ENCODE peak calls at places on chromosomes 16 and 17, in four cellular contexts. I is epithelial cell of esophagus, O is fibroblast of the aortic adventitia, Y is mesenchymal stem cell. K is an unnamed sample.

GRCh38 chr17:39671651-39672521 is 3.6 kb downstream of the PNMT start:
- DNase-seq in Y (peak), I (peak), O (peak), K (peak)

GRCh38 chr17:43768382-43768781 is 9.8 kb upstream of the SOST start:
- DNase-seq in I (no peak), O (no peak), Y (no peak), K (peak)

GRCh38 chr16:82183004-82183397 is 13.0 kb upstream of the MPHOSPH6 start:
- DNase-seq in Y (no peak), O (no peak), I (no peak), K (no peak)

GRCh38 chr16:76444823-76445222 is 167.6 kb downstream of the CNTNAP4 start:
- DNase-seq in Y (no peak), I (no peak), O (no peak), K (no peak)

GRCh38 chr17:38660097-38661026 is 14.4 kb downstream of the EPOP start:
- DNase-seq in I (no peak), O (no peak), Y (peak), K (no peak)

GRCh38 chr16:66923247-66923851 is 2.0 kb downstream of the RRAD start:
- DNase-seq in I (no peak), O (peak), Y (no peak), K (no peak)

GRCh38 chr16:30491229-30491628 is 18.7 kb downstream of the ITGAL start:
- DNase-seq in O (no peak), Y (peak), I (no peak), K (no peak)

GRCh38 chr16:80330803-80331202 is 210.0 kb upstream of the DYNLRB2 start:
- DNase-seq in O (no peak), I (no peak), Y (no peak), K (no peak)

GRCh38 chr16:11994187-11995119 is 17.9 kb downstream of the SNX29 start:
- DNase-seq in I (peak), O (no peak), Y (peak), K (no peak)

GRCh38 chr17:7857724-7858486 is at the start of gene CYB5D1:
- DNase-seq in I (peak), O (peak), Y (peak), K (peak)

GRCh38 chr17:43710101-43710500 is 48.4 kb upstream of the MEOX1 start:
- DNase-seq in I (peak), Y (no peak), O (no peak), K (no peak)

GRCh38 chr16:88725609-88726407 is 19.5 kb downstream of the CTU2 start:
- DNase-seq in Y (no peak), I (no peak), O (no peak), K (no peak)

GRCh38 chr17:76900723-76901122 is 32.5 kb downstream of the MGAT5B start:
- DNase-seq in O (no peak), I (no peak), Y (no peak), K (no peak)

GRCh38 chr17:37570527-37571093 is 38.6 kb downstream of the SYNRG start:
- DNase-seq in O (peak), Y (peak), I (peak), K (peak)

GRCh38 chr17:57939797-57940196 is 15.4 kb downstream of the CUEDC1 start:
- DNase-seq in Y (no peak), O (no peak), I (no peak), K (peak)

GRCh38 chr17:76166168-76166567 is 25.1 kb upstream of the FOXJ1 start:
- DNase-seq in Y (no peak), O (no peak), I (peak), K (no peak)

GRCh38 chr17:4972752-4973151 is 5.1 kb upstream of the SPAG7 start:
- DNase-seq in I (no peak), O (no peak), Y (no peak), K (no peak)

DNA sequence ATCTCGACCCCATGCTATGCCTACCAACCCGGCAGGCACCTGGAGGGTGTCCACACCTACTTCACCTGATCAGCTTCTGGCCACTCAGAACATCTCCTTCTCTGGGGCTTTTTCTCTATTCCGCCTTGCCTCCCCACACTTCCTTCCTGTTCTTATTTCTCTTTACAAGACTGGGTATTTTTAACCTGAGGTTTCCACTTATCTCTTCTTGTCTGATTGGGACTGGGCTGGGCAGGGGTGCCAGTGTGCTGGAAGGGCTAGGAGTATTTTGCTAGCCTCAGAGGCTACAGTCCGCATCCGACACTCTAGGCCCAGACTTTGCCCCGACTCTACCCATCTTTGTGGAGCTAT is 26.2 kb upstream of the ZNF652 start:
- DNase-seq in O (no peak), Y (no peak), I (no peak), K (peak)
- H3K4me3 ChIP-seq in O (no peak), Y (no peak), I (no peak), K (peak)

DNA sequence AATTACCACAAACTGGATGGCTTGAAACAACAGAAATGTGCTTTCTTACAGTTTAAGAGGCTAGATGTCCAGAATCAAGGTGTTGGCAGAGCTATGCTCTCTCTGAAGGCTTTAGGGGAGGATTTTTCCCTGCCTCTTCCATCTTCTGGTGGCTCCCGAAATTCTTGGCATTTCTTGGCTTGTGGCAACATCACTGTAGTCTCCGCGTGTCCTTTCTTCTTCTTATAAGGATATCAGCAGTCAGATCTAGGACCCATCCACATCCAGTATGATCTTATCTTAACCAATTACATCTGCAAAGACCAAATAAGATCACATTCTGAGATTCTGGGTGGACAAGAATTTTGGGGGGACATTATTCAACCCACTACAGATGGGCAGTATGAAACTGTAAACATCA is 119.2 kb upstream of the PMFBP1 start:
- DNase-seq in O (peak), Y (no peak), I (no peak), K (no peak)
- H3K4me3 ChIP-seq in O (no peak), Y (peak), I (no peak), K (no peak)

DNA sequence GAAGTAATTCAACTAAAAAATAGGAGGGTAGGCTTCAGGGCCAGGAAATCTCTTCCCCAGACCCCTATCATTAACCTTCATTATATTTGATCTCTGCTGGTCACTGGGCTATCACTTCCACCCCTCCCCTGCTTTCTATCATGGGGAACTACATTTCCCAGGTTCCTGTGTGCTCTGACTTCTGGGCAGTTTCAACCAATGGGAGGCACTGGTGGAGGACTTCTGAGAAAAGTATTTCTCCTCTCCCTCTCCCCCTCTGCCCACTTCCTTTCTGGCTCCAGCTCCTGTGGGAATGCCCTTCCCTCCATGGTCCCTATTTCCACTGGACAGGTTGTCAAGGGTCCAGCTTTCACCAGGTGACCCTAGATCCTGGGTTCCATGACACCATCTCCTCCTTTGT is 364.4 kb downstream of the C16orf95 start:
- DNase-seq in I (no peak), O (no peak), Y (peak), K (no peak)
- H3K4me3 ChIP-seq in I (no peak), O (no peak), Y (no peak), K (no peak)

GRCh38 chr16:1978476-1979120 is 2.7 kb downstream of the NOXO1 start:
- DNase-seq in O (no peak), Y (no peak), I (no peak), K (no peak)

GRCh38 chr16:1980026-1980769 is 1.1 kb downstream of the NOXO1 start:
- DNase-seq in I (peak), O (no peak), Y (no peak), K (no peak)

GRCh38 chr16:1977875-1978268 is 3.4 kb downstream of the NOXO1 start:
- DNase-seq in Y (no peak), O (no peak), I (no peak), K (no peak)

GRCh38 chr16:1980770-1981087 is 540 bp downstream of the NOXO1 start:
- DNase-seq in O (no peak), Y (no peak), I (no peak), K (no peak)

GRCh38 chr16:1979271-1980025 is 1.8 kb downstream of the NOXO1 start:
- DNase-seq in O (no peak), I (peak), Y (no peak), K (no peak)
- H3K4me3 ChIP-seq in O (no peak), I (peak), Y (no peak), K (no peak)

DNA sequence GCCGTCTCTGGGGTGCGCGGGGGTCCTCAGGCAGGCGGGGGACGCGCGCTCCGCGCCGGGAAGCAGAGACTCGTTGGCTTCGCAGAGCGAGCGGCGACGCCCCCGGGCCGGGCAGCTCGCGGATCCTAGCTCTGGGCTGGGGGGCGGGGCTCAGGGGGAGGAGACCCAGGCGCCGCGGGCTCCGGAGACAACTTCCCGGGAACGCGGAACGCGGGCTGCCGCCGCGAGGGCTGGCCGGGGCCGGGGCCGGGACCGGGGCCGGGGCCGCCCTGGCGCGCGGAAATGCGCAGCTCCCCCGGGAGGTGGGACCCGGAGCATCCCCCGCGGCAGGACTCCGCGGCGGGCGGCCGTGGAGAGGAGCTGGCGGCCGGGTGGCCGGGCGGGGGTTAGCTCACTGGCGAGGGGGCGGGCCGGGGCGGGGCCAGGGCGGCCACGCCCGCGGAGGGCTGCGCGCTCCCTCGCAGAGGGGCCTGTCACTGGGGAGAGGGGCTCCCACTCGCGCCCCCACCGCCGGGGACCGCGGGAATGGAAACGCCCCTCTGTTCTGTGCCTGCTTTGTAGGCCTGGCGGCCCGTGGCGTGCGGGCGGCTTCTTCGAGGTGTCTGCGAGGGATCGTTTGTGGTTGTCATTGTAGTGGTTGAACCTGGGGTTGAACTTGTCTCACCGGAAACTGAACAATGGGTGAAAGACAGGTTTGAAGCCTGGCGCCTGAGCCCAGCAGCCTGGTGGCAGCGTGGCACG is at the start of gene GAS7:
- DNase-seq in O (no peak), Y (peak), I (no peak), K (peak)
- H3K4me3 ChIP-seq in O (peak), Y (peak), I (no peak), K (peak)

K was measured in GM12865.